ENCODE peak calls at places on chromosomes 13 and 19, in eight cellular contexts. M is esophagus squamous epithelium, W is left lung, V is endodermal cell, G is GM12865, P is AG10803, E is EL, U is ureter. J is an unnamed sample.

GRCh38 chr19:19627442-19627715 is 641 bp downstream of the LPAR2 start:
- DNase-seq in E (no peak), G (no peak), P (no peak), M (no peak), V (no peak), U (no peak), W (no peak), J (no peak)

GRCh38 chr19:49340865-49341718 is 5.9 kb downstream of the CD37 start:
- DNase-seq in G (no peak), U (no peak), V (peak; percentile 48), P (no peak), E (no peak), M (no peak), W (peak; percentile 26), J (no peak)

GRCh38 chr19:18233224-18233825 is 7.1 kb upstream of the PDE4C start:
- DNase-seq in W (no peak), P (no peak), U (no peak), V (peak; percentile 96), G (peak; percentile 34), E (peak; percentile 47), M (no peak), J (no peak)

GRCh38 chr19:10000171-10000826 is 10.0 kb downstream of the COL5A3 start:
- DNase-seq in U (peak; percentile 60), E (peak; percentile 71), G (peak; percentile 73), M (no peak), W (peak; percentile 59), P (peak; percentile 73), V (peak; percentile 93), J (peak; percentile 15)

GRCh38 chr13:26300140-26300539 is 46.2 kb downstream of the CDK8 start:
- DNase-seq in U (no peak), M (no peak), P (peak; percentile 31), V (no peak), G (no peak), W (no peak), E (peak; percentile 82), J (no peak)

GRCh38 chr13:91280806-91281205 is 66.7 kb upstream of the MIR17HG start:
- DNase-seq in G (no peak), P (no peak), U (no peak), E (peak; percentile 3), V (no peak), M (no peak), W (no peak), J (no peak)

GRCh38 chr19:39098365-39099269 is 14.4 kb downstream of the ACP7 start:
- DNase-seq in P (no peak), M (no peak), E (no peak), U (no peak), G (no peak), W (no peak), V (peak; percentile 61), J (no peak)

GRCh38 chr13:114230117-114230516 is 4.6 kb upstream of the CDC16 start:
- DNase-seq in M (no peak), P (peak; percentile 54), E (no peak), G (no peak), U (no peak), V (peak; percentile 73), W (no peak), J (no peak)

GRCh38 chr19:40445945-40446784 is 2.0 kb upstream of the SERTAD3 start:
- DNase-seq in E (peak; percentile 27), M (no peak), W (no peak), V (peak; percentile 76), P (peak; percentile 23), U (no peak), G (no peak), J (no peak)

GRCh38 chr19:7928741-7929701 is 3.1 kb upstream of the CTXN1 start:
- DNase-seq in V (peak; percentile 92), E (peak; percentile 87), U (peak; percentile 58), G (peak; percentile 72), P (peak; percentile 89), W (peak; percentile 42), M (no peak), J (peak; percentile 58)

GRCh38 chr13:98300956-98301641 is 124.0 kb upstream of the RNF113B start:
- DNase-seq in E (peak; percentile 61), W (no peak), V (no peak), P (peak; percentile 78), G (no peak), U (no peak), M (no peak), J (no peak)

GRCh38 chr19:6480843-6481415 is 658 bp downstream of the DENND1C start:
- DNase-seq in M (no peak), V (no peak), W (no peak), G (peak; percentile 25), E (no peak), P (no peak), U (no peak), J (no peak)

GRCh38 chr19:18290250-18291018 is 9.0 kb upstream of the JUND start:
- DNase-seq in M (no peak), U (no peak), E (no peak), V (peak; percentile 54), W (peak; percentile 65), G (peak; percentile 77), P (no peak), J (peak; percentile 94)

GRCh38 chr19:38228491-38229439 is 4.7 kb upstream of the DPF1 start:
- DNase-seq in E (no peak), W (no peak), V (peak; percentile 88), G (no peak), P (no peak), M (no peak), U (no peak), J (no peak)

GRCh38 chr19:19348266-19348665 is 27.6 kb downstream of the MAU2 start:
- DNase-seq in P (no peak), E (no peak), M (no peak), W (no peak), V (no peak), G (no peak), U (no peak), J (no peak)

GRCh38 chr13:83008496-83008895 is 873.8 kb downstream of the SLITRK1 start:
- DNase-seq in W (no peak), G (no peak), M (no peak), P (no peak), U (no peak), V (no peak), E (no peak), J (no peak)

GRCh38 chr13:99087130-99087953 is 109.5 kb upstream of the DOCK9 start:
- DNase-seq in W (peak; percentile 91), P (peak; percentile 77), M (peak; percentile 21), U (peak; percentile 94), E (peak; percentile 84), G (peak; percentile 91), V (peak; percentile 98), J (peak; percentile 51)

GRCh38 chr13:19179916-19180315 is 1.7 kb downstream of the TUBA3C start:
- DNase-seq in P (no peak), E (no peak), W (no peak), V (no peak), U (peak; percentile 28), G (no peak), M (no peak), J (no peak)

GRCh38 chr19:45762870-45763631 is 6.0 kb downstream of the SIX5 start:
- DNase-seq in U (no peak), P (no peak), W (no peak), E (no peak), M (no peak), V (no peak), G (no peak), J (no peak)

GRCh38 chr19:1768248-1768647 is 14.9 kb downstream of the ONECUT3 start:
- DNase-seq in M (no peak), E (peak; percentile 30), U (no peak), P (no peak), W (no peak), G (no peak), V (peak; percentile 94), J (no peak)

GRCh38 chr19:19160489-19161035 is 9.5 kb downstream of the MEF2B start:
- DNase-seq in M (no peak), E (no peak), P (no peak), G (peak; percentile 60), U (no peak), W (no peak), V (no peak), J (no peak)

J was measured in KG1.